ENCODE peak calls at places on chromosomes 12 and 14, in four cellular contexts. E, H, C and B are unnamed samples.

GRCh38 chr12:1925125-1925963 is 6.9 kb upstream of the CACNA2D4 start:
- DNase-seq in E (no peak), H (no peak), C (no peak), B (no peak)

GRCh38 chr14:91140672-91141071 is 26.8 kb downstream of the DGLUCY start:
- DNase-seq in E (no peak), H (peak; percentile 32), C (peak; percentile 79), B (peak; percentile 17)

GRCh38 chr12:75553398-75553797 is 42.0 kb upstream of the KRR1 start:
- DNase-seq in E (peak; percentile 52), H (peak; percentile 14), C (peak; percentile 4), B (peak; percentile 69)

GRCh38 chr12:78290606-78291345 is 460.1 kb downstream of the NAV3 start:
- DNase-seq in E (peak; percentile 89), H (peak; percentile 96), C (no peak), B (peak; percentile 89)

GRCh38 chr14:95157987-95158712 is 821 bp upstream of the DICER1 start:
- DNase-seq in E (no peak), H (peak; percentile 52), C (peak; percentile 67), B (no peak)

GRCh38 chr14:103188691-103189480 is 65.6 kb downstream of the TNFAIP2 start:
- DNase-seq in E (no peak), H (peak; percentile 59), C (peak; percentile 56), B (no peak)

GRCh38 chr14:101552786-101553231 is 8.5 kb upstream of the DIO3 start:
- DNase-seq in E (no peak), H (no peak), C (no peak), B (no peak)

GRCh38 chr14:70282666-70283065 is 76.8 kb downstream of the COX16 start:
- DNase-seq in E (no peak), H (no peak), C (no peak), B (no peak)

GRCh38 chr14:96204151-96205058 is at the start of gene BDKRB2:
- DNase-seq in E (peak; percentile 73), H (peak; percentile 95), C (peak; percentile 86), B (peak; percentile 91)

GRCh38 chr14:76377675-76378074 is 1.7 kb downstream of the ESRRB start:
- DNase-seq in E (no peak), H (no peak), C (peak; percentile 30), B (no peak)

GRCh38 chr14:76376878-76377523 is 1.1 kb downstream of the ESRRB start:
- DNase-seq in E (no peak), H (no peak), C (no peak), B (no peak)

GRCh38 chr14:76376001-76376404 is at the start of gene ESRRB:
- DNase-seq in E (no peak), H (peak; percentile 18), C (peak; percentile 84), B (peak; percentile 31)

GRCh38 chr14:76375484-76375883 is 453 bp upstream of the ESRRB start:
- DNase-seq in E (no peak), H (peak; percentile 37), C (no peak), B (peak; percentile 4)

DNA sequence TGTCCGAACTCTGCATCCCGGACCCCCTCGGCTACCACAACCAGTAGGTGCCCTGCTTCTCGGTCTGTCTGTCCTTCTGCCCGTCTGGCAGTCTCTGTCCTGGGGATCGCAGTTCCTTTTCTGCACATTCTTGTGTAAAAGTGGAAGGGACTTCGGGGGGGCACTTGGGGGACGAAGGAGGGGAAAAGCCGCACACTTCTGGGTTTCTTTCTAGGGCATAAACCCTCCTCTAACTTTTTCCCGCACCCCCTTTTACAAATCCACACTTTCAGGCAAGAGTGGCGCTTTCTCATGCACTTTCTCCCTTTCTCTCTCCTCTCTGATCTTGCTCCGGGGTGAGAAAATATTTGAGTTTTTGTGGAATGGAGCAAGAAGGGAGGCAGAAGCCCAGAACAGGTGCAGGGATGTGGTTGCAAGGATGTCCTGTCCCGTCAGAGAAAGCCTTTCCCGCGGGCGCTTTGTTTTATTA is 506 bp downstream of the ESRRB start:
- DNase-seq in E (no peak), H (no peak), C (no peak), B (no peak)
- TF ChIP-seq EZH2 in E (peak; percentile 82), H (peak; percentile 50), C (peak; percentile 94), B (peak; percentile 93)

GRCh38 chr12:69508581-69508980 is 38.4 kb downstream of the FRS2 start:
- DNase-seq in E (no peak), H (no peak), C (no peak), B (no peak)
- H3K4me2 ChIP-seq in E (no peak overlapping the region), H (no peak overlapping the region), C (no peak overlapping the region), B (no peak overlapping the region)

GRCh38 chr12:56128669-56129209 is 672 bp downstream of the ESYT1 start:
- DNase-seq in E (no peak), H (peak; percentile 66), C (no peak), B (no peak)
- H3K79me2 ChIP-seq in E (peaks cover 49% of the 10 kb centered on the region), H (peaks cover 67% of the 10 kb centered on the region), C (peaks cover 21% of the 10 kb centered on the region), B (peaks cover 25% of the 10 kb centered on the region)

GRCh38 chr14:36521598-36522345 is 1.7 kb upstream of the NKX2-1 start:
- DNase-seq in E (no peak), H (no peak), C (peak; percentile 79), B (no peak)
- TF ChIP-seq EZH2 in E (no peak), H (no peak), C (peak; percentile 93), B (peak; percentile 48)

DNA sequence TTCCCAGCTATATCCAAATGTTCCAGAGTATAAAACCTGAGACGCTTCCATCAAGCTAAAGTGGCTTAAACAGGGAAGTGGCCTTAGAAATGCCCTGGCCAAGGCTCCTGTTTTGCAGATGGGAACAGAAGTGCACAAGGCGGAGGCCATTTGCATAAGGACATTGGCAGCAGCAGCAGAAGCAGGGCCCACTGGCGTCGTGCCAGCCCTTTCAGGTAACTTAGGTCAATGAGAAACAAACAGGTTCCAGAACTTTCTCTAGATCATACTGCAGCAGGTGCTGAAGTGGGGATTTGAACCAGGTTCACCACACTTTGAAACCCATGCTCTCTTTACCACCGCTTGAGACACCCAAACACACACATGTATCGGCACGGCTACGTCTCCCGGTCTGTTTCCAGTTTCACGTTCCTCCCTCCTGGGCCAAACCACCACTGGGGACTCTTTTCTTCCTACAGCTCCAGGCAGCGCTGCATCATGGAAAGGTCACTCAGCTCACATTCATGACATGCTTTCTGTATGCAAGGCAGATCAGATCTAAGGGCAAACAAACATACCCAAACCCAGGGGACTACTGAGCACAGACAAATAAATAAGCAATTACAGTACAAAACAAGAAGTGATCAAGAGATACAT is 46.0 kb upstream of the PLEKHG6 start:
- DNase-seq in E (no peak), H (no peak), C (no peak), B (no peak)
- H3K4me2 ChIP-seq in E (no peak overlapping the region), H (no peak overlapping the region), C (no peak overlapping the region), B (no peak overlapping the region)

GRCh38 chr12:101732318-101732717 is 6.9 kb downstream of the SYCP3 start:
- DNase-seq in E (no peak), H (no peak), C (no peak), B (no peak)

GRCh38 chr12:101738920-101739665 is at the start of gene SYCP3:
- DNase-seq in E (no peak), H (no peak), C (peak; percentile 27), B (no peak)

GRCh38 chr12:101737476-101737875 is 1.8 kb downstream of the SYCP3 start:
- DNase-seq in E (no peak), H (no peak), C (no peak), B (no peak)

GRCh38 chr12:101729842-101730241 is 9.4 kb downstream of the SYCP3 start:
- DNase-seq in E (no peak), H (no peak), C (no peak), B (no peak)

GRCh38 chr12:101733166-101733565 is 6.1 kb downstream of the SYCP3 start:
- DNase-seq in E (no peak), H (no peak), C (no peak), B (no peak)
- H3K79me2 ChIP-seq in E (no peaks in the 10 kb centered on the region), H (no peaks in the 10 kb centered on the region), C (no peaks in the 10 kb centered on the region), B (no peaks in the 10 kb centered on the region)